ENCODE peak calls at places on chromosomes 7 and 10, in ten cellular contexts. C, F, U, Y, N, V, W, H, A and K are unnamed samples.

GRCh38 chr7:157016352-157017041 is 6.0 kb upstream of the MNX1 start:
- DNase-seq in C (no peak), F (no peak), U (no peak), Y (no peak), N (peak; percentile 42), V (peak; percentile 32), W (no peak), H (no peak), A (no peak), K (no peak)

GRCh38 chr10:6737080-6737641 is 157.1 kb upstream of the PRKCQ start:
- DNase-seq in C (no peak), F (no peak), U (no peak), Y (no peak), N (no peak), V (no peak), W (no peak), H (no peak), A (no peak), K (no peak)

GRCh38 chr10:62613429-62613828 is 191.1 kb upstream of the ADO start:
- DNase-seq in C (no peak), F (no peak), U (no peak), Y (no peak), N (no peak), V (no peak), W (no peak), H (no peak), A (no peak), K (no peak)

GRCh38 chr7:1693991-1694524 is 24.0 kb downstream of the ELFN1 start:
- DNase-seq in C (no peak), F (no peak), U (peak; percentile 1), Y (peak; percentile 32), N (peak; percentile 75), V (no peak), W (peak; percentile 2), H (no peak), A (no peak), K (no peak)

GRCh38 chr10:12587408-12587807 is 238.1 kb downstream of the CAMK1D start:
- DNase-seq in C (no peak), F (no peak), U (no peak), Y (peak; percentile 18), N (peak; percentile 9), V (no peak), W (no peak), H (no peak), A (no peak), K (no peak)

GRCh38 chr10:48927198-48927597 is 12.4 kb downstream of the LRRC18 start:
- DNase-seq in C (no peak), F (no peak), U (no peak), Y (no peak), N (no peak), V (no peak), W (no peak), H (peak; percentile 79), A (no peak), K (no peak)

GRCh38 chr10:28840202-28840601 is 162.9 kb downstream of the BAMBI start:
- DNase-seq in C (no peak), F (no peak), U (no peak), Y (no peak), N (no peak), V (no peak), W (no peak), H (no peak), A (no peak), K (no peak)

GRCh38 chr10:101579516-101579870 is 8.6 kb downstream of the POLL start:
- DNase-seq in C (no peak), F (no peak), U (no peak), Y (no peak), N (no peak), V (no peak), W (no peak), H (no peak), A (no peak), K (no peak)

GRCh38 chr7:67470256-67470751 is 473.7 kb downstream of the TYW1 start:
- DNase-seq in C (no peak), F (no peak), U (no peak), Y (no peak), N (no peak), V (peak; percentile 20), W (peak; percentile 65), H (no peak), A (no peak), K (no peak)

GRCh38 chr10:104680467-104681401 is 39.6 kb downstream of the SORCS3 start:
- DNase-seq in C (no peak), F (no peak), U (no peak), Y (no peak), N (peak; percentile 72), V (no peak), W (peak; percentile 61), H (peak; percentile 74), A (no peak), K (no peak)

GRCh38 chr10:75640803-75641202 is 209.4 kb downstream of the LRMDA start:
- DNase-seq in C (no peak), F (no peak), U (no peak), Y (no peak), N (no peak), V (peak; percentile 45), W (no peak), H (no peak), A (no peak), K (no peak)

GRCh38 chr7:142445019-142445686 is 187.3 kb upstream of the PRSS58 start:
- DNase-seq in C (no peak), F (no peak), U (no peak), Y (no peak), N (no peak), V (no peak), W (no peak), H (peak; percentile 82), A (peak; percentile 12), K (no peak)

GRCh38 chr10:76195990-76196389 is 764.6 kb downstream of the LRMDA start:
- DNase-seq in C (no peak), F (no peak), U (no peak), Y (no peak), N (no peak), V (no peak), W (no peak), H (no peak), A (no peak), K (no peak)

GRCh38 chr10:45274364-45274763 is 41.0 kb downstream of the OR13A1 start:
- DNase-seq in C (no peak), F (no peak), U (no peak), Y (no peak), N (no peak), V (no peak), W (no peak), H (no peak), A (no peak), K (no peak)

GRCh38 chr7:69962077-69962855 is 364.0 kb downstream of the AUTS2 start:
- DNase-seq in C (no peak), F (no peak), U (no peak), Y (peak; percentile 73), N (no peak), V (peak; percentile 6), W (peak; percentile 19), H (no peak), A (no peak), K (no peak)

GRCh38 chr10:61950449-61951143 is 49.1 kb downstream of the ARID5B start:
- DNase-seq in C (no peak), F (no peak), U (no peak), Y (no peak), N (no peak), V (no peak), W (no peak), H (no peak), A (no peak), K (no peak)

GRCh38 chr7:1057416-1058291 is 13.3 kb downstream of the GPR146 start:
- DNase-seq in C (no peak), F (no peak), U (no peak), Y (no peak), N (no peak), V (no peak), W (no peak), H (no peak), A (no peak), K (no peak)

GRCh38 chr7:90629306-90629918 is 33.3 kb downstream of the CDK14 start:
- DNase-seq in C (no peak), F (peak; percentile 74), U (no peak), Y (peak; percentile 59), N (peak; percentile 33), V (peak; percentile 28), W (peak; percentile 61), H (no peak), A (no peak), K (no peak)

GRCh38 chr7:144785491-144785890 is 50.4 kb downstream of the TPK1 start:
- DNase-seq in C (no peak), F (no peak), U (no peak), Y (no peak), N (no peak), V (no peak), W (no peak), H (no peak), A (no peak), K (no peak)

GRCh38 chr10:43160919-43161251 is 22.6 kb downstream of the CSGALNACT2 start:
- DNase-seq in C (no peak), F (no peak), U (no peak), Y (no peak), N (no peak), V (no peak), W (no peak), H (no peak), A (no peak), K (no peak)

GRCh38 chr10:96470108-96470743 is 43.5 kb downstream of the TLL2 start:
- DNase-seq in C (no peak), F (peak; percentile 49), U (peak; percentile 56), Y (peak; percentile 14), N (peak; percentile 3), V (peak; percentile 22), W (peak; percentile 52), H (no peak), A (no peak), K (no peak)

GRCh38 chr7:519429-519973 is at the start of gene PDGFA:
- DNase-seq in C (no peak), F (peak; percentile 40), U (no peak), Y (no peak), N (peak; percentile 81), V (peak; percentile 70), W (peak; percentile 64), H (no peak), A (no peak), K (no peak)

GRCh38 chr7:105768117-105768516 is 108.3 kb downstream of the ATXN7L1 start:
- DNase-seq in C (no peak), F (no peak), U (no peak), Y (no peak), N (no peak), V (no peak), W (no peak), H (no peak), A (no peak), K (no peak)

GRCh38 chr7:157467496-157468212 is 130.8 kb downstream of the DNAJB6 start:
- DNase-seq in C (no peak), F (no peak), U (no peak), Y (no peak), N (no peak), V (no peak), W (no peak), H (no peak), A (no peak), K (no peak)

GRCh38 chr7:117892821-117893220 is 19.6 kb upstream of the CTTNBP2 start:
- DNase-seq in C (no peak), F (no peak), U (no peak), Y (no peak), N (no peak), V (no peak), W (no peak), H (no peak), A (no peak), K (no peak)

GRCh38 chr10:45439873-45440272 is 65.9 kb downstream of the ALOX5 start:
- DNase-seq in C (no peak), F (no peak), U (no peak), Y (no peak), N (no peak), V (no peak), W (no peak), H (no peak), A (no peak), K (no peak)

GRCh38 chr10:21527634-21528451 is 2.4 kb upstream of the SKIDA1 start:
- DNase-seq in C (no peak), F (no peak), U (no peak), Y (no peak), N (peak; percentile 37), V (no peak), W (peak; percentile 69), H (no peak), A (no peak), K (no peak)

GRCh38 chr7:55363386-55364170 is 1.6 kb upstream of the LANCL2 start:
- DNase-seq in C (no peak), F (no peak), U (no peak), Y (no peak), N (no peak), V (no peak), W (no peak), H (no peak), A (no peak), K (no peak)